ENCODE peak calls at places on chromosomes 6 and 20, in seven cellular contexts. C is stimulated activated CD4-positive, alpha-beta T cell treated with anti-CD3 and anti-CD28 coated beads, Interleukin-2, amount 100 ng/mL, for 24 hours; L is activated CD4-positive, alpha-beta T cell treated with anti-CD3 and anti-CD28 coated beads for 24 hours; U is brain microvascular endothelial cell; R is stimulated activated CD8-positive, alpha-beta memory T cell treated with anti-CD3 and anti-CD28 coated beads, Interleukin-4, amount 100 ng/mL, for 1 hour; H is AG08396; P is NCI-H1092. X is an unnamed sample.

GRCh38 chr6:77015350-77015749 is 447.9 kb downstream of the HTR1B start:
- DNase-seq in C (no peak), L (no peak), U (peak; percentile 53), R (no peak), H (peak; percentile 23), P (no peak), X (peak; percentile 3)

GRCh38 chr6:142740449-142740848 is 204.5 kb downstream of the HIVEP2 start:
- DNase-seq in C (no peak), L (no peak), U (no peak), R (no peak), H (no peak), P (no peak), X (no peak)

GRCh38 chr20:33812673-33813462 is 1.7 kb downstream of the CHMP4B start:
- DNase-seq in C (no peak), L (no peak), U (no peak), R (no peak), H (no peak), P (no peak), X (no peak)

GRCh38 chr6:140567469-140567868 is 1193.0 kb upstream of the CITED2 start:
- DNase-seq in C (no peak), L (no peak), U (no peak), R (no peak), H (no peak), P (no peak), X (no peak)

GRCh38 chr6:89921691-89922090 is 27.4 kb downstream of the GJA10 start:
- DNase-seq in C (no peak), L (no peak), U (no peak), R (no peak), H (no peak), P (no peak), X (peak; percentile 76)

GRCh38 chr20:60046011-60046413 is 87.8 kb downstream of the CDH26 start:
- DNase-seq in C (no peak), L (no peak), U (no peak), R (no peak), H (no peak), P (no peak), X (no peak)

GRCh38 chr6:26183581-26184408 is 96.6 kb downstream of the HFE start:
- DNase-seq in C (peak; percentile 71), L (no peak), U (peak; percentile 49), R (no peak), H (peak; percentile 54), P (no peak), X (peak; percentile 72)

GRCh38 chr6:14212020-14212419 is 94.4 kb downstream of the CD83 start:
- DNase-seq in C (no peak), L (no peak), U (no peak), R (no peak), H (no peak), P (no peak), X (no peak)

GRCh38 chr6:32954212-32954745 is 1.4 kb upstream of the HLA-DMA start:
- DNase-seq in C (no peak), L (no peak), U (no peak), R (no peak), H (no peak), P (no peak), X (no peak)

GRCh38 chr20:57495978-57496377 is 29.0 kb downstream of the CTCFL start:
- DNase-seq in C (no peak), L (no peak), U (no peak), R (no peak), H (no peak), P (no peak), X (no peak)

GRCh38 chr20:13995841-13996240 is 525 bp downstream of the MACROD2 start:
- DNase-seq in C (peak; percentile 0), L (no peak), U (no peak), R (no peak), H (peak; percentile 21), P (peak; percentile 49), X (peak; percentile 46)

GRCh38 chr6:157606516-157606915 is 216.5 kb upstream of the SNX9 start:
- DNase-seq in C (no peak), L (no peak), U (no peak), R (no peak), H (no peak), P (no peak), X (no peak)

GRCh38 chr6:26268659-26269402 is 96.2 kb upstream of the BTN3A2 start:
- DNase-seq in C (peak; percentile 18), L (no peak), U (no peak), R (no peak), H (no peak), P (no peak), X (peak; percentile 67)

GRCh38 chr20:44050925-44051660 is 135.9 kb downstream of the JPH2 start:
- DNase-seq in C (no peak), L (no peak), U (no peak), R (no peak), H (no peak), P (no peak), X (no peak)

GRCh38 chr6:146090474-146090873 is 61.6 kb downstream of the GRM1 start:
- DNase-seq in C (no peak), L (no peak), U (no peak), R (no peak), H (no peak), P (no peak), X (peak; percentile 62)

GRCh38 chr20:8007490-8007889 is 12.1 kb downstream of the TMX4 start:
- DNase-seq in C (no peak), L (no peak), U (no peak), R (no peak), H (no peak), P (no peak), X (no peak)

GRCh38 chr6:132789398-132789780 is 9.0 kb downstream of the SLC18B1 start:
- DNase-seq in C (no peak), L (no peak), U (no peak), R (no peak), H (no peak), P (no peak), X (no peak)

GRCh38 chr6:72522735-72523141 is 99.1 kb upstream of the KCNQ5 start:
- DNase-seq in C (peak; percentile 15), L (no peak), U (no peak), R (no peak), H (no peak), P (no peak), X (no peak)

GRCh38 chr6:108947114-108947854 is 99.1 kb downstream of the ARMC2 start:
- DNase-seq in C (no peak), L (no peak), U (peak; percentile 89), R (no peak), H (peak; percentile 56), P (peak; percentile 3), X (no peak)

GRCh38 chr6:145406733-145407256 is 328.5 kb downstream of the EPM2A start:
- DNase-seq in C (no peak), L (no peak), U (no peak), R (no peak), H (no peak), P (no peak), X (no peak)

GRCh38 chr6:157094038-157094437 is 229.3 kb downstream of the TMEM242 start:
- DNase-seq in C (no peak), L (no peak), U (no peak), R (no peak), H (no peak), P (no peak), X (no peak)

GRCh38 chr20:14453259-14453658 is 115.8 kb upstream of the FLRT3 start:
- DNase-seq in C (no peak), L (no peak), U (no peak), R (no peak), H (no peak), P (no peak), X (no peak)

GRCh38 chr6:24547243-24547642 is 52.5 kb downstream of the ALDH5A1 start:
- DNase-seq in C (peak; percentile 22), L (peak; percentile 3), U (no peak), R (peak; percentile 3), H (no peak), P (no peak), X (peak; percentile 21)

GRCh38 chr6:144601221-144601620 is 316.1 kb downstream of the UTRN start:
- DNase-seq in C (no peak), L (no peak), U (no peak), R (no peak), H (no peak), P (no peak), X (no peak)

GRCh38 chr6:61809004-61809595 is 476.9 kb downstream of the KHDRBS2 start:
- DNase-seq in C (no peak), L (no peak), U (peak; percentile 1), R (no peak), H (peak; percentile 1), P (no peak), X (no peak)

GRCh38 chr6:52610745-52611355 is 34.0 kb upstream of the TRAM2 start:
- DNase-seq in C (no peak), L (no peak), U (no peak), R (no peak), H (no peak), P (no peak), X (no peak)

GRCh38 chr6:158004696-158005095 is 23.0 kb downstream of the SYNJ2 start:
- DNase-seq in C (no peak), L (no peak), U (no peak), R (no peak), H (no peak), P (no peak), X (no peak)

GRCh38 chr6:126570507-126570906 is 230.6 kb downstream of the CENPW start:
- DNase-seq in C (no peak), L (no peak), U (no peak), R (no peak), H (no peak), P (no peak), X (no peak)

GRCh38 chr6:20605581-20605980 is 71.3 kb downstream of the CDKAL1 start:
- DNase-seq in C (no peak), L (no peak), U (no peak), R (no peak), H (peak; percentile 12), P (no peak), X (peak; percentile 52)

GRCh38 chr6:40376113-40376650 is 211.0 kb downstream of the LRFN2 start:
- DNase-seq in C (no peak), L (no peak), U (no peak), R (no peak), H (no peak), P (no peak), X (no peak)

GRCh38 chr6:128963561-128963960 is 80.6 kb downstream of the LAMA2 start:
- DNase-seq in C (no peak), L (no peak), U (no peak), R (no peak), H (peak; percentile 7), P (no peak), X (no peak)

GRCh38 chr6:34358389-34358906 is 34.0 kb downstream of the NUDT3 start:
- DNase-seq in C (no peak), L (no peak), U (peak; percentile 69), R (no peak), H (peak; percentile 56), P (peak; percentile 65), X (peak; percentile 43)